ENCODE peak calls at places on chromosomes 3 and 15, in ten cellular contexts. One of them, this sample, is unnamed.

GRCh38 chr15:58958811-58959210 is 25.3 kb upstream of the SLTM start:
- DNase-seq in activated gamma-delta T cell treated with Interleukin-2 at 50 U/mL for 16 hours: no peak
- DNase-seq in Ammon's horn: no peak
- DNase-seq in RPMI8226: no peak
- DNase-seq in hepatocyte: no peak
- DNase-seq in renal cortical epithelial cell: no peak
- DNase-seq in left ventricle myocardium superior: no peak
- DNase-seq in stimulated activated naive B cell treated with anti-CD40 and anti-IgM and Interleukin-4, amounts not matched to agents 10 μg/mL and 1 μg/mL and 100 μg/mL, for 72 hours: no peak
- DNase-seq in neural crest cell: no peak
- DNase-seq in NCI-H1417: no peak
- DNase-seq in this sample: no peak

GRCh38 chr15:23846218-23846617 is 159.1 kb upstream of the NDN start:
- DNase-seq in activated gamma-delta T cell treated with Interleukin-2 at 50 U/mL for 16 hours: no peak
- DNase-seq in Ammon's horn: no peak
- DNase-seq in RPMI8226: no peak
- DNase-seq in hepatocyte: no peak
- DNase-seq in renal cortical epithelial cell: no peak
- DNase-seq in left ventricle myocardium superior: no peak
- DNase-seq in stimulated activated naive B cell treated with anti-CD40 and anti-IgM and Interleukin-4, amounts not matched to agents 10 μg/mL and 1 μg/mL and 100 μg/mL, for 72 hours: no peak
- DNase-seq in neural crest cell: no peak
- DNase-seq in NCI-H1417: no peak
- DNase-seq in this sample: no peak

GRCh38 chr15:66923438-66923881 is 141.9 kb upstream of the SMAD3 start:
- DNase-seq in activated gamma-delta T cell treated with Interleukin-2 at 50 U/mL for 16 hours: peak; percentile 20
- DNase-seq in Ammon's horn: no peak
- DNase-seq in RPMI8226: peak; percentile 54
- DNase-seq in hepatocyte: peak; percentile 54
- DNase-seq in renal cortical epithelial cell: peak; percentile 18
- DNase-seq in left ventricle myocardium superior: no peak
- DNase-seq in stimulated activated naive B cell treated with anti-CD40 and anti-IgM and Interleukin-4, amounts not matched to agents 10 μg/mL and 1 μg/mL and 100 μg/mL, for 72 hours: no peak
- DNase-seq in neural crest cell: peak; percentile 50
- DNase-seq in NCI-H1417: peak; percentile 13
- DNase-seq in this sample: peak; percentile 72

GRCh38 chr15:77393471-77393840 is 26.4 kb downstream of the PEAK1 start:
- DNase-seq in activated gamma-delta T cell treated with Interleukin-2 at 50 U/mL for 16 hours: no peak
- DNase-seq in Ammon's horn: no peak
- DNase-seq in RPMI8226: no peak
- DNase-seq in hepatocyte: no peak
- DNase-seq in renal cortical epithelial cell: no peak
- DNase-seq in left ventricle myocardium superior: no peak
- DNase-seq in stimulated activated naive B cell treated with anti-CD40 and anti-IgM and Interleukin-4, amounts not matched to agents 10 μg/mL and 1 μg/mL and 100 μg/mL, for 72 hours: no peak
- DNase-seq in neural crest cell: no peak
- DNase-seq in NCI-H1417: no peak
- DNase-seq in this sample: no peak

GRCh38 chr15:80110920-80111319 is 41.9 kb upstream of the FAH start:
- DNase-seq in activated gamma-delta T cell treated with Interleukin-2 at 50 U/mL for 16 hours: no peak
- DNase-seq in Ammon's horn: no peak
- DNase-seq in RPMI8226: no peak
- DNase-seq in hepatocyte: no peak
- DNase-seq in renal cortical epithelial cell: no peak
- DNase-seq in left ventricle myocardium superior: no peak
- DNase-seq in stimulated activated naive B cell treated with anti-CD40 and anti-IgM and Interleukin-4, amounts not matched to agents 10 μg/mL and 1 μg/mL and 100 μg/mL, for 72 hours: no peak
- DNase-seq in neural crest cell: no peak
- DNase-seq in NCI-H1417: no peak
- DNase-seq in this sample: no peak

GRCh38 chr3:124248471-124249028 is 256.6 kb upstream of the ROPN1 start:
- DNase-seq in activated gamma-delta T cell treated with Interleukin-2 at 50 U/mL for 16 hours: no peak
- DNase-seq in Ammon's horn: no peak
- DNase-seq in RPMI8226: no peak
- DNase-seq in hepatocyte: peak; percentile 19
- DNase-seq in renal cortical epithelial cell: peak; percentile 73
- DNase-seq in left ventricle myocardium superior: peak; percentile 56
- DNase-seq in stimulated activated naive B cell treated with anti-CD40 and anti-IgM and Interleukin-4, amounts not matched to agents 10 μg/mL and 1 μg/mL and 100 μg/mL, for 72 hours: no peak
- DNase-seq in neural crest cell: no peak
- DNase-seq in NCI-H1417: no peak
- DNase-seq in this sample: no peak

GRCh38 chr15:93658026-93658790 is 569.2 kb upstream of the RGMA start:
- DNase-seq in activated gamma-delta T cell treated with Interleukin-2 at 50 U/mL for 16 hours: no peak
- DNase-seq in Ammon's horn: no peak
- DNase-seq in RPMI8226: no peak
- DNase-seq in hepatocyte: no peak
- DNase-seq in renal cortical epithelial cell: no peak
- DNase-seq in left ventricle myocardium superior: no peak
- DNase-seq in stimulated activated naive B cell treated with anti-CD40 and anti-IgM and Interleukin-4, amounts not matched to agents 10 μg/mL and 1 μg/mL and 100 μg/mL, for 72 hours: no peak
- DNase-seq in neural crest cell: no peak
- DNase-seq in NCI-H1417: no peak
- DNase-seq in this sample: no peak

GRCh38 chr15:24878153-24878552 is 76.6 kb upstream of the SNRPN start:
- DNase-seq in activated gamma-delta T cell treated with Interleukin-2 at 50 U/mL for 16 hours: no peak
- DNase-seq in Ammon's horn: peak; percentile 5
- DNase-seq in RPMI8226: no peak
- DNase-seq in hepatocyte: no peak
- DNase-seq in renal cortical epithelial cell: no peak
- DNase-seq in left ventricle myocardium superior: peak; percentile 57
- DNase-seq in stimulated activated naive B cell treated with anti-CD40 and anti-IgM and Interleukin-4, amounts not matched to agents 10 μg/mL and 1 μg/mL and 100 μg/mL, for 72 hours: no peak
- DNase-seq in neural crest cell: no peak
- DNase-seq in NCI-H1417: no peak
- DNase-seq in this sample: no peak

GRCh38 chr15:68972201-68973065 is 42.1 kb upstream of the NOX5 start:
- DNase-seq in activated gamma-delta T cell treated with Interleukin-2 at 50 U/mL for 16 hours: no peak
- DNase-seq in Ammon's horn: no peak
- DNase-seq in RPMI8226: no peak
- DNase-seq in hepatocyte: no peak
- DNase-seq in renal cortical epithelial cell: no peak
- DNase-seq in left ventricle myocardium superior: no peak
- DNase-seq in stimulated activated naive B cell treated with anti-CD40 and anti-IgM and Interleukin-4, amounts not matched to agents 10 μg/mL and 1 μg/mL and 100 μg/mL, for 72 hours: no peak
- DNase-seq in neural crest cell: no peak
- DNase-seq in NCI-H1417: no peak
- DNase-seq in this sample: no peak

GRCh38 chr3:170296703-170297102 is 60.8 kb upstream of the SKIL start:
- DNase-seq in activated gamma-delta T cell treated with Interleukin-2 at 50 U/mL for 16 hours: no peak
- DNase-seq in Ammon's horn: no peak
- DNase-seq in RPMI8226: no peak
- DNase-seq in hepatocyte: no peak
- DNase-seq in renal cortical epithelial cell: no peak
- DNase-seq in left ventricle myocardium superior: no peak
- DNase-seq in stimulated activated naive B cell treated with anti-CD40 and anti-IgM and Interleukin-4, amounts not matched to agents 10 μg/mL and 1 μg/mL and 100 μg/mL, for 72 hours: no peak
- DNase-seq in neural crest cell: no peak
- DNase-seq in NCI-H1417: no peak
- DNase-seq in this sample: no peak

GRCh38 chr3:156535162-156535627 is 19.7 kb downstream of the SSR3 start:
- DNase-seq in activated gamma-delta T cell treated with Interleukin-2 at 50 U/mL for 16 hours: no peak
- DNase-seq in Ammon's horn: peak; percentile 81
- DNase-seq in RPMI8226: no peak
- DNase-seq in hepatocyte: peak; percentile 93
- DNase-seq in renal cortical epithelial cell: peak; percentile 100
- DNase-seq in left ventricle myocardium superior: peak; percentile 60
- DNase-seq in stimulated activated naive B cell treated with anti-CD40 and anti-IgM and Interleukin-4, amounts not matched to agents 10 μg/mL and 1 μg/mL and 100 μg/mL, for 72 hours: no peak
- DNase-seq in neural crest cell: peak; percentile 12
- DNase-seq in NCI-H1417: peak; percentile 26
- DNase-seq in this sample: peak; percentile 76

GRCh38 chr3:189142527-189142926 is 29.2 kb upstream of the TPRG1 start:
- DNase-seq in activated gamma-delta T cell treated with Interleukin-2 at 50 U/mL for 16 hours: peak; percentile 53
- DNase-seq in Ammon's horn: no peak
- DNase-seq in RPMI8226: no peak
- DNase-seq in hepatocyte: no peak
- DNase-seq in renal cortical epithelial cell: no peak
- DNase-seq in left ventricle myocardium superior: no peak
- DNase-seq in stimulated activated naive B cell treated with anti-CD40 and anti-IgM and Interleukin-4, amounts not matched to agents 10 μg/mL and 1 μg/mL and 100 μg/mL, for 72 hours: no peak
- DNase-seq in neural crest cell: no peak
- DNase-seq in NCI-H1417: no peak
- DNase-seq in this sample: no peak

GRCh38 chr3:137709011-137709601 is 55.0 kb upstream of the SOX14 start:
- DNase-seq in activated gamma-delta T cell treated with Interleukin-2 at 50 U/mL for 16 hours: no peak
- DNase-seq in Ammon's horn: no peak
- DNase-seq in RPMI8226: peak; percentile 11
- DNase-seq in hepatocyte: peak; percentile 25
- DNase-seq in renal cortical epithelial cell: peak; percentile 1
- DNase-seq in left ventricle myocardium superior: no peak
- DNase-seq in stimulated activated naive B cell treated with anti-CD40 and anti-IgM and Interleukin-4, amounts not matched to agents 10 μg/mL and 1 μg/mL and 100 μg/mL, for 72 hours: no peak
- DNase-seq in neural crest cell: peak; percentile 9
- DNase-seq in NCI-H1417: peak; percentile 7
- DNase-seq in this sample: peak; percentile 52

GRCh38 chr3:107241217-107241616 is 136.0 kb upstream of the CCDC54 start:
- DNase-seq in activated gamma-delta T cell treated with Interleukin-2 at 50 U/mL for 16 hours: no peak
- DNase-seq in Ammon's horn: peak; percentile 22
- DNase-seq in RPMI8226: peak; percentile 63
- DNase-seq in hepatocyte: peak; percentile 25
- DNase-seq in renal cortical epithelial cell: peak; percentile 12
- DNase-seq in left ventricle myocardium superior: peak; percentile 48
- DNase-seq in stimulated activated naive B cell treated with anti-CD40 and anti-IgM and Interleukin-4, amounts not matched to agents 10 μg/mL and 1 μg/mL and 100 μg/mL, for 72 hours: peak; percentile 2
- DNase-seq in neural crest cell: no peak
- DNase-seq in NCI-H1417: peak; percentile 55
- DNase-seq in this sample: peak; percentile 63

GRCh38 chr3:44355634-44356033 is 17.1 kb downstream of the TCAIM start:
- DNase-seq in activated gamma-delta T cell treated with Interleukin-2 at 50 U/mL for 16 hours: no peak
- DNase-seq in Ammon's horn: peak; percentile 43
- DNase-seq in RPMI8226: no peak
- DNase-seq in hepatocyte: peak; percentile 41
- DNase-seq in renal cortical epithelial cell: peak; percentile 60
- DNase-seq in left ventricle myocardium superior: no peak
- DNase-seq in stimulated activated naive B cell treated with anti-CD40 and anti-IgM and Interleukin-4, amounts not matched to agents 10 μg/mL and 1 μg/mL and 100 μg/mL, for 72 hours: no peak
- DNase-seq in neural crest cell: no peak
- DNase-seq in NCI-H1417: peak; percentile 36
- DNase-seq in this sample: no peak

GRCh38 chr3:141875893-141876380 is 506 bp upstream of the ATP1B3 start:
- DNase-seq in activated gamma-delta T cell treated with Interleukin-2 at 50 U/mL for 16 hours: no peak
- DNase-seq in Ammon's horn: peak; percentile 58
- DNase-seq in RPMI8226: peak; percentile 81
- DNase-seq in hepatocyte: no peak
- DNase-seq in renal cortical epithelial cell: peak; percentile 13
- DNase-seq in left ventricle myocardium superior: no peak
- DNase-seq in stimulated activated naive B cell treated with anti-CD40 and anti-IgM and Interleukin-4, amounts not matched to agents 10 μg/mL and 1 μg/mL and 100 μg/mL, for 72 hours: no peak
- DNase-seq in neural crest cell: peak; percentile 50
- DNase-seq in NCI-H1417: peak; percentile 90
- DNase-seq in this sample: no peak

GRCh38 chr3:24686764-24687163 is 192.1 kb upstream of the THRB start:
- DNase-seq in activated gamma-delta T cell treated with Interleukin-2 at 50 U/mL for 16 hours: no peak
- DNase-seq in Ammon's horn: no peak
- DNase-seq in RPMI8226: no peak
- DNase-seq in hepatocyte: no peak
- DNase-seq in renal cortical epithelial cell: peak; percentile 56
- DNase-seq in left ventricle myocardium superior: no peak
- DNase-seq in stimulated activated naive B cell treated with anti-CD40 and anti-IgM and Interleukin-4, amounts not matched to agents 10 μg/mL and 1 μg/mL and 100 μg/mL, for 72 hours: no peak
- DNase-seq in neural crest cell: no peak
- DNase-seq in NCI-H1417: no peak
- DNase-seq in this sample: no peak

GRCh38 chr15:79315623-79316328 is 4.9 kb downstream of the TMED3 start:
- DNase-seq in activated gamma-delta T cell treated with Interleukin-2 at 50 U/mL for 16 hours: no peak
- DNase-seq in Ammon's horn: peak; percentile 74
- DNase-seq in RPMI8226: no peak
- DNase-seq in hepatocyte: no peak
- DNase-seq in renal cortical epithelial cell: no peak
- DNase-seq in left ventricle myocardium superior: peak; percentile 57
- DNase-seq in stimulated activated naive B cell treated with anti-CD40 and anti-IgM and Interleukin-4, amounts not matched to agents 10 μg/mL and 1 μg/mL and 100 μg/mL, for 72 hours: no peak
- DNase-seq in neural crest cell: no peak
- DNase-seq in NCI-H1417: no peak
- DNase-seq in this sample: no peak

GRCh38 chr3:43539321-43539720 is 82.5 kb downstream of the ANO10 start:
- DNase-seq in activated gamma-delta T cell treated with Interleukin-2 at 50 U/mL for 16 hours: no peak
- DNase-seq in Ammon's horn: no peak
- DNase-seq in RPMI8226: no peak
- DNase-seq in hepatocyte: no peak
- DNase-seq in renal cortical epithelial cell: no peak
- DNase-seq in left ventricle myocardium superior: no peak
- DNase-seq in stimulated activated naive B cell treated with anti-CD40 and anti-IgM and Interleukin-4, amounts not matched to agents 10 μg/mL and 1 μg/mL and 100 μg/mL, for 72 hours: no peak
- DNase-seq in neural crest cell: no peak
- DNase-seq in NCI-H1417: no peak
- DNase-seq in this sample: no peak

GRCh38 chr3:116441652-116442051 is 3.6 kb downstream of the LSAMP start:
- DNase-seq in activated gamma-delta T cell treated with Interleukin-2 at 50 U/mL for 16 hours: no peak
- DNase-seq in Ammon's horn: peak; percentile 22
- DNase-seq in RPMI8226: no peak
- DNase-seq in hepatocyte: no peak
- DNase-seq in renal cortical epithelial cell: no peak
- DNase-seq in left ventricle myocardium superior: no peak
- DNase-seq in stimulated activated naive B cell treated with anti-CD40 and anti-IgM and Interleukin-4, amounts not matched to agents 10 μg/mL and 1 μg/mL and 100 μg/mL, for 72 hours: no peak
- DNase-seq in neural crest cell: no peak
- DNase-seq in NCI-H1417: no peak
- DNase-seq in this sample: no peak

GRCh38 chr3:180280601-180281000 is 243.9 kb upstream of the PEX5L start:
- DNase-seq in activated gamma-delta T cell treated with Interleukin-2 at 50 U/mL for 16 hours: no peak
- DNase-seq in Ammon's horn: no peak
- DNase-seq in RPMI8226: no peak
- DNase-seq in hepatocyte: no peak
- DNase-seq in renal cortical epithelial cell: peak; percentile 3
- DNase-seq in left ventricle myocardium superior: no peak
- DNase-seq in stimulated activated naive B cell treated with anti-CD40 and anti-IgM and Interleukin-4, amounts not matched to agents 10 μg/mL and 1 μg/mL and 100 μg/mL, for 72 hours: no peak
- DNase-seq in neural crest cell: no peak
- DNase-seq in NCI-H1417: no peak
- DNase-seq in this sample: no peak

GRCh38 chr3:159032311-159032710 is 230.5 kb downstream of the MFSD1 start:
- DNase-seq in activated gamma-delta T cell treated with Interleukin-2 at 50 U/mL for 16 hours: no peak
- DNase-seq in Ammon's horn: no peak
- DNase-seq in RPMI8226: no peak
- DNase-seq in hepatocyte: no peak
- DNase-seq in renal cortical epithelial cell: peak; percentile 1
- DNase-seq in left ventricle myocardium superior: no peak
- DNase-seq in stimulated activated naive B cell treated with anti-CD40 and anti-IgM and Interleukin-4, amounts not matched to agents 10 μg/mL and 1 μg/mL and 100 μg/mL, for 72 hours: no peak
- DNase-seq in neural crest cell: no peak
- DNase-seq in NCI-H1417: no peak
- DNase-seq in this sample: no peak

GRCh38 chr3:67357610-67358458 is 296.6 kb downstream of the SUCLG2 start:
- DNase-seq in activated gamma-delta T cell treated with Interleukin-2 at 50 U/mL for 16 hours: no peak
- DNase-seq in Ammon's horn: peak; percentile 13
- DNase-seq in RPMI8226: peak; percentile 8
- DNase-seq in hepatocyte: peak; percentile 73
- DNase-seq in renal cortical epithelial cell: peak; percentile 54
- DNase-seq in left ventricle myocardium superior: no peak
- DNase-seq in stimulated activated naive B cell treated with anti-CD40 and anti-IgM and Interleukin-4, amounts not matched to agents 10 μg/mL and 1 μg/mL and 100 μg/mL, for 72 hours: no peak
- DNase-seq in neural crest cell: peak; percentile 12
- DNase-seq in NCI-H1417: peak; percentile 63
- DNase-seq in this sample: peak; percentile 40

GRCh38 chr3:147699175-147699838 is 290.1 kb downstream of the ZIC1 start:
- DNase-seq in activated gamma-delta T cell treated with Interleukin-2 at 50 U/mL for 16 hours: no peak
- DNase-seq in Ammon's horn: no peak
- DNase-seq in RPMI8226: no peak
- DNase-seq in hepatocyte: no peak
- DNase-seq in renal cortical epithelial cell: peak; percentile 84
- DNase-seq in left ventricle myocardium superior: no peak
- DNase-seq in stimulated activated naive B cell treated with anti-CD40 and anti-IgM and Interleukin-4, amounts not matched to agents 10 μg/mL and 1 μg/mL and 100 μg/mL, for 72 hours: no peak
- DNase-seq in neural crest cell: no peak
- DNase-seq in NCI-H1417: no peak
- DNase-seq in this sample: peak; percentile 24

GRCh38 chr3:149342413-149343340 is 9.2 kb upstream of the TM4SF18 start:
- DNase-seq in activated gamma-delta T cell treated with Interleukin-2 at 50 U/mL for 16 hours: no peak
- DNase-seq in Ammon's horn: no peak
- DNase-seq in RPMI8226: no peak
- DNase-seq in hepatocyte: no peak
- DNase-seq in renal cortical epithelial cell: peak; percentile 93
- DNase-seq in left ventricle myocardium superior: no peak
- DNase-seq in stimulated activated naive B cell treated with anti-CD40 and anti-IgM and Interleukin-4, amounts not matched to agents 10 μg/mL and 1 μg/mL and 100 μg/mL, for 72 hours: no peak
- DNase-seq in neural crest cell: no peak
- DNase-seq in NCI-H1417: no peak
- DNase-seq in this sample: peak; percentile 32

GRCh38 chr3:128317698-128318231 is 148.9 kb downstream of the DNAJB8 start:
- DNase-seq in activated gamma-delta T cell treated with Interleukin-2 at 50 U/mL for 16 hours: no peak
- DNase-seq in Ammon's horn: no peak
- DNase-seq in RPMI8226: no peak
- DNase-seq in hepatocyte: no peak
- DNase-seq in renal cortical epithelial cell: no peak
- DNase-seq in left ventricle myocardium superior: no peak
- DNase-seq in stimulated activated naive B cell treated with anti-CD40 and anti-IgM and Interleukin-4, amounts not matched to agents 10 μg/mL and 1 μg/mL and 100 μg/mL, for 72 hours: no peak
- DNase-seq in neural crest cell: no peak
- DNase-seq in NCI-H1417: no peak
- DNase-seq in this sample: no peak

GRCh38 chr15:89649716-89650115 is 5.6 kb downstream of the KIF7 start:
- DNase-seq in activated gamma-delta T cell treated with Interleukin-2 at 50 U/mL for 16 hours: no peak
- DNase-seq in Ammon's horn: no peak
- DNase-seq in RPMI8226: no peak
- DNase-seq in hepatocyte: no peak
- DNase-seq in renal cortical epithelial cell: no peak
- DNase-seq in left ventricle myocardium superior: no peak
- DNase-seq in stimulated activated naive B cell treated with anti-CD40 and anti-IgM and Interleukin-4, amounts not matched to agents 10 μg/mL and 1 μg/mL and 100 μg/mL, for 72 hours: no peak
- DNase-seq in neural crest cell: no peak
- DNase-seq in NCI-H1417: no peak
- DNase-seq in this sample: no peak

GRCh38 chr15:70308011-70308761 is 210.5 kb upstream of the TLE3 start:
- DNase-seq in activated gamma-delta T cell treated with Interleukin-2 at 50 U/mL for 16 hours: peak; percentile 50
- DNase-seq in Ammon's horn: no peak
- DNase-seq in RPMI8226: peak; percentile 62
- DNase-seq in hepatocyte: no peak
- DNase-seq in renal cortical epithelial cell: no peak
- DNase-seq in left ventricle myocardium superior: no peak
- DNase-seq in stimulated activated naive B cell treated with anti-CD40 and anti-IgM and Interleukin-4, amounts not matched to agents 10 μg/mL and 1 μg/mL and 100 μg/mL, for 72 hours: peak; percentile 79
- DNase-seq in neural crest cell: no peak
- DNase-seq in NCI-H1417: no peak
- DNase-seq in this sample: peak; percentile 17